ENCODE peak calls at places on chromosomes 13 and 19, in nine cellular contexts. One of them, this sample, is unnamed.

GRCh38 chr19:53507523-53508442 is 30.2 kb upstream of the ZNF331 start:
- DNase-seq in upper lobe of left lung: no peak
- DNase-seq in sigmoid colon: no peak
- DNase-seq in suprapubic skin: no peak
- DNase-seq in ovary: no peak
- DNase-seq in tibial nerve: no peak
- DNase-seq in transverse colon: no peak
- DNase-seq in SK-N-SH: no peak
- DNase-seq in esophagus muscularis mucosa: no peak
- DNase-seq in this sample: no peak

GRCh38 chr13:83325454-83325853 is 556.8 kb downstream of the SLITRK1 start:
- DNase-seq in tibial nerve: no peak
- DNase-seq in esophagus muscularis mucosa: no peak
- DNase-seq in suprapubic skin: no peak
- DNase-seq in upper lobe of left lung: no peak
- DNase-seq in transverse colon: no peak
- DNase-seq in ovary: no peak
- DNase-seq in sigmoid colon: no peak
- DNase-seq in SK-N-SH: no peak
- DNase-seq in this sample: no peak

GRCh38 chr13:31929031-31929770 is 102.4 kb upstream of the FRY start:
- DNase-seq in SK-N-SH: no peak
- DNase-seq in esophagus muscularis mucosa: no peak
- DNase-seq in sigmoid colon: no peak
- DNase-seq in upper lobe of left lung: no peak
- DNase-seq in ovary: no peak
- DNase-seq in tibial nerve: no peak
- DNase-seq in transverse colon: no peak
- DNase-seq in suprapubic skin: no peak
- DNase-seq in this sample: no peak

GRCh38 chr19:16380314-16380695 is 55.7 kb downstream of the KLF2 start:
- DNase-seq in tibial nerve: no peak
- DNase-seq in upper lobe of left lung: no peak
- DNase-seq in ovary: no peak
- DNase-seq in transverse colon: no peak
- DNase-seq in esophagus muscularis mucosa: no peak
- DNase-seq in SK-N-SH: no peak
- DNase-seq in suprapubic skin: no peak
- DNase-seq in sigmoid colon: peak; percentile 25
- DNase-seq in this sample: no peak

GRCh38 chr13:54563286-54563685 is 1534.7 kb downstream of the OLFM4 start:
- DNase-seq in esophagus muscularis mucosa: no peak
- DNase-seq in tibial nerve: no peak
- DNase-seq in SK-N-SH: no peak
- DNase-seq in sigmoid colon: no peak
- DNase-seq in transverse colon: no peak
- DNase-seq in suprapubic skin: no peak
- DNase-seq in ovary: no peak
- DNase-seq in upper lobe of left lung: no peak
- DNase-seq in this sample: no peak

GRCh38 chr19:4916292-4917082 is 7.2 kb downstream of the UHRF1 start:
- DNase-seq in ovary: no peak
- DNase-seq in SK-N-SH: no peak
- DNase-seq in tibial nerve: no peak
- DNase-seq in suprapubic skin: no peak
- DNase-seq in sigmoid colon: no peak
- DNase-seq in esophagus muscularis mucosa: no peak
- DNase-seq in transverse colon: peak; percentile 22
- DNase-seq in upper lobe of left lung: peak; percentile 85
- DNase-seq in this sample: no peak

GRCh38 chr19:46785054-46785979 is 3.1 kb downstream of the SLC1A5 start:
- DNase-seq in sigmoid colon: no peak
- DNase-seq in suprapubic skin: no peak
- DNase-seq in esophagus muscularis mucosa: no peak
- DNase-seq in tibial nerve: no peak
- DNase-seq in ovary: no peak
- DNase-seq in upper lobe of left lung: no peak
- DNase-seq in SK-N-SH: no peak
- DNase-seq in transverse colon: no peak
- DNase-seq in this sample: no peak

GRCh38 chr19:54462072-54462712 is 1.4 kb downstream of the LENG9 start:
- DNase-seq in SK-N-SH: no peak
- DNase-seq in transverse colon: peak; percentile 37
- DNase-seq in sigmoid colon: peak; percentile 71
- DNase-seq in esophagus muscularis mucosa: no peak
- DNase-seq in ovary: peak; percentile 29
- DNase-seq in suprapubic skin: peak; percentile 78
- DNase-seq in tibial nerve: no peak
- DNase-seq in upper lobe of left lung: no peak
- DNase-seq in this sample: peak; percentile 50

DNA sequence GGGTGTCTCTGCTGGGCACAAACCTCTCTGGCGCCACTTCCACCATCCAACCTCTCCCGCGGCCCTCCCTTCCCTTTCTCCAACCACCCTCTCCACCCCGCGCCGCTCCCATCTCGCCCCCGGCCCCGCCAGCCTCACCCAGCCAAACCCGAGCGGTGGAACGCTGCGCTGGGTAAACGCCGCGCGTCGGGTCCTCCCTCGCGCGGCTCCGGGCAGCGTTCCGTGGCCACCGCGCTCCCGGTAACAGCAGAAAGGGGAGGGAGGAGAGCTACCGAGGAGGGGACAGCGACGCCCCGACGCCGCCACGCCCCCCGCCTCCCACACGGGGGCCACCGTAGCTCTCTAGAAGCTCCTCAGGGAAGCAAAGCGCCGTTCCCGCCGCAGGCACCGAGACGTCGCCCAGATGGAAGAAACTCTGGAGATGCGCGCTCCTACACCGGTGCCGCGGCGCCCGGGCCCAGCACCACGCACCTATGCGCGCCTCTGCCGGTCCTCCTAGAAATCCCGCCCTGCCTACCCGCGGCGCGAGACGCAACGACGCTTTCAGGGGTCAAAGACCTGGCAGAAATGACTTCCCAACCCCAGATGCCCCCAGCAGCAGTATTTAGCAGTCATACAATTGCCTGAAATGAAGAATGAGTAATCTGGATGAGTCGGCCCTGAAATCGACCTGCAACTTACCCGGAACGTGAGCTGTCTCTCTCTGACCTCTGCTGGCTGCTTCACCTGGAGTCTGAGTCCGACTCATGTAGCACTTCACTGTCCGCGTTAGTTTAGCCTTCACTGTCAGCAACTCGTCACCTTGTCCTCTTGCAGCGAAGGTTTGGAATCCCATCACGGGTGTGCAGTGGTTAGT is at the start of gene RUBCNL:
- DNase-seq in sigmoid colon: no peak
- DNase-seq in SK-N-SH: peak; percentile 74
- DNase-seq in tibial nerve: no peak
- DNase-seq in esophagus muscularis mucosa: no peak
- DNase-seq in transverse colon: peak; percentile 78
- DNase-seq in ovary: no peak
- DNase-seq in suprapubic skin: no peak
- DNase-seq in upper lobe of left lung: peak; percentile 92
- DNase-seq in this sample: no peak
- TF ChIP-seq EP300 in sigmoid colon: no peak
- TF ChIP-seq EP300 in SK-N-SH: no peak
- TF ChIP-seq EP300 in tibial nerve: no peak
- TF ChIP-seq EP300 in esophagus muscularis mucosa: no peak
- TF ChIP-seq EP300 in transverse colon: no peak
- TF ChIP-seq EP300 in ovary: no peak
- TF ChIP-seq EP300 in suprapubic skin: no peak
- TF ChIP-seq EP300 in upper lobe of left lung: no peak
- TF ChIP-seq EP300 in this sample: no peak

GRCh38 chr19:49863254-49863934 is 4.0 kb downstream of the PNKP start:
- DNase-seq in tibial nerve: no peak
- DNase-seq in esophagus muscularis mucosa: no peak
- DNase-seq in sigmoid colon: no peak
- DNase-seq in SK-N-SH: no peak
- DNase-seq in suprapubic skin: no peak
- DNase-seq in upper lobe of left lung: peak; percentile 62
- DNase-seq in ovary: no peak
- DNase-seq in transverse colon: peak; percentile 8
- DNase-seq in this sample: no peak

GRCh38 chr19:49861127-49861526 is 6.2 kb downstream of the PNKP start:
- DNase-seq in SK-N-SH: no peak
- DNase-seq in suprapubic skin: peak; percentile 90
- DNase-seq in esophagus muscularis mucosa: peak; percentile 92
- DNase-seq in transverse colon: peak; percentile 67
- DNase-seq in ovary: peak; percentile 71
- DNase-seq in tibial nerve: peak; percentile 71
- DNase-seq in sigmoid colon: no peak
- DNase-seq in upper lobe of left lung: no peak
- DNase-seq in this sample: peak; percentile 78

GRCh38 chr19:49861541-49862410 is 5.6 kb downstream of the PNKP start:
- DNase-seq in tibial nerve: no peak
- DNase-seq in suprapubic skin: no peak
- DNase-seq in upper lobe of left lung: peak; percentile 88
- DNase-seq in esophagus muscularis mucosa: no peak
- DNase-seq in SK-N-SH: no peak
- DNase-seq in ovary: no peak
- DNase-seq in sigmoid colon: peak; percentile 67
- DNase-seq in transverse colon: no peak
- DNase-seq in this sample: peak; percentile 78

GRCh38 chr19:49863935-49864320 is 3.4 kb downstream of the PNKP start:
- DNase-seq in esophagus muscularis mucosa: no peak
- DNase-seq in upper lobe of left lung: peak; percentile 70
- DNase-seq in SK-N-SH: no peak
- DNase-seq in ovary: no peak
- DNase-seq in sigmoid colon: peak; percentile 64
- DNase-seq in tibial nerve: no peak
- DNase-seq in suprapubic skin: no peak
- DNase-seq in transverse colon: no peak
- DNase-seq in this sample: no peak

DNA sequence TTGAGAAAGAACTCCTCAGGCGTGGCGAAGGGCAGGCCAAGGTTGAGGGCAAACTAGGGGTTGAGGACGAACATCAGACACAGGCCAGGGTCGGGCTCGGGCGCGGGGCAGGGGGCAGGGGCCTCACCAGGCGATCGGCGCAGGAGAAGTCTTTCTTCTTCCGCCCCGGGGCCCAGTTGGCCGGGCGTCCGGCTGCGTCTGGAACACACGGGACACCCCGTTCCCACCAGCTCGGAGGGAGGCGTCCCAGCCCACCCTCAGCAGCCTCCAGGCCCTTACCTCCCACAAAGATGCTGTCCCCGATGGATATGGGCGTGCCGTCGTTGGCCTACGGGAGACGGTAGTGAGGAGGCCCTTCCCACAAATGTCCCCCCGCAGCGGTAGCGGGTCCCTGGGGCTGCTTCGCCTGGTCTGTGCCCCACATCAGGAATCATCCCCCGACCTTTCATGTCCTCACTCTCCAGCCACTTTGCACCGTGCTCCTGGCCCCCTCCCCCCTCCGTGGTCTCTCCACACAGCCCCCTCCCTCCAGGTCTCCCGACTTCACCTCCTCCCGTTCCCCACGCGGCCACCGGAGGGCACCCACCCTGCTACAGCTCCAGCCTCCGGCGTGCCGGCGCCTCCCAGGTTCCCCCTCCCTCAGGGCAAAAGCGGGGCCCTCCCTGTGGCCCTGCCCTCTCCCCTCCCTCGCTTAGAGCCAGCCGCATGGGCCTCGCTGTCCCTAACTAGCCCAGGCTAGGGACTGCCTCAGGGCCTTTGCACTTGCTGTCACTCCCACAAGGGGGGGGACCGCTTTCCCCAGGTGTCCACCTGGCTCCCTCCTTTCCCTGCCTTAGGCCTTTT is 4.7 kb downstream of the PNKP start:
- DNase-seq in suprapubic skin: no peak
- DNase-seq in upper lobe of left lung: peak; percentile 87
- DNase-seq in SK-N-SH: peak; percentile 77
- DNase-seq in ovary: peak; percentile 68
- DNase-seq in transverse colon: no peak
- DNase-seq in tibial nerve: no peak
- DNase-seq in sigmoid colon: peak; percentile 69
- DNase-seq in esophagus muscularis mucosa: no peak
- DNase-seq in this sample: no peak
- H3K36me3 ChIP-seq in suprapubic skin: peaks cover 61% of the 10 kb centered on the region
- H3K36me3 ChIP-seq in upper lobe of left lung: peaks cover 66% of the 10 kb centered on the region
- H3K36me3 ChIP-seq in SK-N-SH: peaks cover 57% of the 10 kb centered on the region
- H3K36me3 ChIP-seq in ovary: no peaks in the 10 kb centered on the region
- H3K36me3 ChIP-seq in transverse colon: peaks cover 5% of the 10 kb centered on the region
- H3K36me3 ChIP-seq in tibial nerve: no peaks in the 10 kb centered on the region
- H3K36me3 ChIP-seq in sigmoid colon: peaks cover 36% of the 10 kb centered on the region
- H3K36me3 ChIP-seq in esophagus muscularis mucosa: peaks cover 71% of the 10 kb centered on the region
- H3K36me3 ChIP-seq in this sample: peaks cover 59% of the 10 kb centered on the region

GRCh38 chr19:29404015-29404414 is 121.8 kb upstream of the VSTM2B start:
- DNase-seq in suprapubic skin: no peak
- DNase-seq in tibial nerve: no peak
- DNase-seq in transverse colon: no peak
- DNase-seq in SK-N-SH: no peak
- DNase-seq in sigmoid colon: no peak
- DNase-seq in ovary: no peak
- DNase-seq in upper lobe of left lung: no peak
- DNase-seq in esophagus muscularis mucosa: no peak
- DNase-seq in this sample: no peak

GRCh38 chr19:29401712-29402421 is 123.9 kb upstream of the VSTM2B start:
- DNase-seq in suprapubic skin: no peak
- DNase-seq in upper lobe of left lung: no peak
- DNase-seq in transverse colon: no peak
- DNase-seq in ovary: no peak
- DNase-seq in tibial nerve: no peak
- DNase-seq in esophagus muscularis mucosa: no peak
- DNase-seq in sigmoid colon: no peak
- DNase-seq in SK-N-SH: no peak
- DNase-seq in this sample: no peak

GRCh38 chr19:29405728-29405995 is 120.1 kb upstream of the VSTM2B start:
- DNase-seq in esophagus muscularis mucosa: no peak
- DNase-seq in SK-N-SH: no peak
- DNase-seq in upper lobe of left lung: no peak
- DNase-seq in ovary: no peak
- DNase-seq in sigmoid colon: no peak
- DNase-seq in transverse colon: no peak
- DNase-seq in tibial nerve: no peak
- DNase-seq in suprapubic skin: no peak
- DNase-seq in this sample: no peak

GRCh38 chr19:29400917-29401711 is 124.7 kb upstream of the VSTM2B start:
- DNase-seq in SK-N-SH: no peak
- DNase-seq in transverse colon: no peak
- DNase-seq in esophagus muscularis mucosa: no peak
- DNase-seq in sigmoid colon: no peak
- DNase-seq in suprapubic skin: no peak
- DNase-seq in ovary: no peak
- DNase-seq in upper lobe of left lung: peak; percentile 49
- DNase-seq in tibial nerve: no peak
- DNase-seq in this sample: no peak

DNA sequence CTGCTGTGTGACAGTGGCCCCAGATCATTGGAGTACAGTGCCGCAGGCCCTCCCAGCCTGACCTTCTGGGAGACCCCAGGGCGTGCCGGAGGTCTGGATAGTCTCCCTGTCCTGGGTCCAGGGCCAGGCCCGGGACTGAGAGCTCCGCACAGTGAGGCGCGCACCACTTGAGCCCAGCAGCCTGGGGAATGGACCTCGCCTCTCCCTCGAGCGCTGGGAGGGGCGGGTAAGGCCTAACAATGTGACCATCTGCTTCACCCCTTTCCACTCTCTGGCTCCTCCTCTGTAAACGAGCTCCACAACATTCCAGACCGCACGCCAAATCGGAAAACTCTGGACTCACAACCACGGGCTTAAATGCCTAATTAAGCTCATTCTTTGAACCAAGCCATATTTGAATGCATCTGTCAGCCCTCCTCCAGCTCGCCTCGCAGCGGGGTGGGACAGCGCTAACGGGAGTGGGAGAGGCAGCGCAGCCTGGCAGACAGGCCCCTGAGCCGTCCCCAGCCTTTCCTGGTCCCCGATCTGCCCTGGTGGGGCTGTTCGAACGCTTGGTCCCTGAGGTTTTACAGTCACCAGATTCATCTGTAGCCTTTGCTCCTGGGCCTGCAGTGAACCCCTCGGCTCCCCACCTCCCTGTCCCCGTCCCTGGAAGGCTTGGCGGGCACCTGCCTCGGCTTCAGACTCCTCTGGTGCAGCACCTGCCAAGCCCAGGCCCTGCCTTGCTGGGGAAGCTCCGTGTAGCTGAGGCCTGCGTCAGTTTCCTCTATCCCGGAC is 120.7 kb upstream of the VSTM2B start:
- DNase-seq in transverse colon: peak; percentile 9
- DNase-seq in SK-N-SH: no peak
- DNase-seq in esophagus muscularis mucosa: no peak
- DNase-seq in ovary: peak; percentile 38
- DNase-seq in tibial nerve: no peak
- DNase-seq in sigmoid colon: no peak
- DNase-seq in suprapubic skin: no peak
- DNase-seq in upper lobe of left lung: no peak
- DNase-seq in this sample: no peak
- H3K27ac ChIP-seq in transverse colon: no peak overlapping the region
- H3K27ac ChIP-seq in SK-N-SH: no peak overlapping the region
- H3K27ac ChIP-seq in esophagus muscularis mucosa: peak overlapping the region; percentile 66
- H3K27ac ChIP-seq in ovary: peak overlapping the region; percentile 66
- H3K27ac ChIP-seq in tibial nerve: peak overlapping the region; percentile 36
- H3K27ac ChIP-seq in sigmoid colon: peak overlapping the region; percentile 54
- H3K27ac ChIP-seq in suprapubic skin: no peak overlapping the region
- H3K27ac ChIP-seq in upper lobe of left lung: no peak overlapping the region
- H3K27ac ChIP-seq in this sample: no peak overlapping the region

DNA sequence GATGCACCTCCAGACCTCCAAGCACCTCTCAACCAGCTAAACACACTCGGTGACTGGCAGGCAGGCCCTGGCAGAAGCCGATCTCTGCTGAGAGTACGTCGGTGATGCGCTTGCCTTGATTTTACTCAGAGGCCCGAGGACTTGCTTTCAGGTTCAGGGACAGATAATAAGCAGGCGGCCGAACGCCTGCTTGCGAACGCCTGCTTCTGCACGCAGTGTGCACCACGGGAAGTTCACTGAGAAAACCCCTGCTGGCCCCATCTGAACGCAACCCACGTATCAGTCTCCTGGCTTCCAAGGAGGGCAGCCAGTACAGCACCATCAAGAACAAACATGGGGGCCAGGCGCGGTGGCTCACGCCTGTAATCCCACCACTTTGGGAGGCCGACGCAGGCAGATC is 108.0 kb downstream of the STK24 start:
- DNase-seq in suprapubic skin: no peak
- DNase-seq in ovary: no peak
- DNase-seq in tibial nerve: no peak
- DNase-seq in transverse colon: no peak
- DNase-seq in esophagus muscularis mucosa: no peak
- DNase-seq in upper lobe of left lung: no peak
- DNase-seq in SK-N-SH: no peak
- DNase-seq in sigmoid colon: peak; percentile 61
- DNase-seq in this sample: no peak
- TF ChIP-seq EP300 in suprapubic skin: no peak
- TF ChIP-seq EP300 in ovary: no peak
- TF ChIP-seq EP300 in tibial nerve: no peak
- TF ChIP-seq EP300 in transverse colon: no peak
- TF ChIP-seq EP300 in esophagus muscularis mucosa: no peak
- TF ChIP-seq EP300 in upper lobe of left lung: no peak
- TF ChIP-seq EP300 in SK-N-SH: no peak
- TF ChIP-seq EP300 in sigmoid colon: no peak
- TF ChIP-seq EP300 in this sample: no peak